ENCODE peak calls at places on chromosomes 2 and 18, in ten cellular contexts. One of them, this sample, is unnamed.

GRCh38 chr18:35458271-35458670 is 39.5 kb downstream of the INO80C start:
- DNase-seq in fibroblast of lung: peak; percentile 38
- DNase-seq in OCI-LY7: no peak
- DNase-seq in breast epithelium: no peak
- DNase-seq in neural progenitor cell: no peak
- DNase-seq in thyroid gland: no peak
- DNase-seq in transverse colon: no peak
- DNase-seq in mammary epithelial cell: no peak
- DNase-seq in endodermal cell: no peak
- DNase-seq in thoracic aorta: no peak
- DNase-seq in this sample: no peak

GRCh38 chr18:48892146-48892855 is 58.5 kb downstream of the SMAD7 start:
- DNase-seq in fibroblast of lung: no peak
- DNase-seq in OCI-LY7: no peak
- DNase-seq in breast epithelium: no peak
- DNase-seq in neural progenitor cell: no peak
- DNase-seq in thyroid gland: no peak
- DNase-seq in transverse colon: no peak
- DNase-seq in mammary epithelial cell: no peak
- DNase-seq in endodermal cell: peak; percentile 45
- DNase-seq in thoracic aorta: no peak
- DNase-seq in this sample: no peak

GRCh38 chr2:168194784-168195522 is 52.4 kb downstream of the STK39 start:
- DNase-seq in fibroblast of lung: peak; percentile 26
- DNase-seq in OCI-LY7: peak; percentile 27
- DNase-seq in breast epithelium: no peak
- DNase-seq in neural progenitor cell: no peak
- DNase-seq in thyroid gland: no peak
- DNase-seq in transverse colon: no peak
- DNase-seq in mammary epithelial cell: no peak
- DNase-seq in endodermal cell: no peak
- DNase-seq in thoracic aorta: no peak
- DNase-seq in this sample: no peak

GRCh38 chr2:200156140-200156858 is 150.2 kb upstream of the SPATS2L start:
- DNase-seq in fibroblast of lung: peak; percentile 83
- DNase-seq in OCI-LY7: no peak
- DNase-seq in breast epithelium: no peak
- DNase-seq in neural progenitor cell: no peak
- DNase-seq in thyroid gland: no peak
- DNase-seq in transverse colon: no peak
- DNase-seq in mammary epithelial cell: peak; percentile 83
- DNase-seq in endodermal cell: no peak
- DNase-seq in thoracic aorta: no peak
- DNase-seq in this sample: no peak

GRCh38 chr18:62085766-62086165 is 101.1 kb downstream of the PIGN start:
- DNase-seq in fibroblast of lung: no peak
- DNase-seq in OCI-LY7: no peak
- DNase-seq in breast epithelium: no peak
- DNase-seq in neural progenitor cell: no peak
- DNase-seq in thyroid gland: no peak
- DNase-seq in transverse colon: no peak
- DNase-seq in mammary epithelial cell: no peak
- DNase-seq in endodermal cell: no peak
- DNase-seq in thoracic aorta: no peak
- DNase-seq in this sample: no peak

GRCh38 chr2:174546519-174547506 is 50.8 kb downstream of the WIPF1 start:
- DNase-seq in fibroblast of lung: peak; percentile 10
- DNase-seq in OCI-LY7: peak; percentile 57
- DNase-seq in breast epithelium: no peak
- DNase-seq in neural progenitor cell: peak; percentile 65
- DNase-seq in thyroid gland: no peak
- DNase-seq in transverse colon: no peak
- DNase-seq in mammary epithelial cell: peak; percentile 17
- DNase-seq in endodermal cell: peak; percentile 88
- DNase-seq in thoracic aorta: no peak
- DNase-seq in this sample: no peak

GRCh38 chr2:234590076-234590475 is 93.2 kb upstream of the ARL4C start:
- DNase-seq in fibroblast of lung: no peak
- DNase-seq in OCI-LY7: no peak
- DNase-seq in breast epithelium: no peak
- DNase-seq in neural progenitor cell: no peak
- DNase-seq in thyroid gland: no peak
- DNase-seq in transverse colon: no peak
- DNase-seq in mammary epithelial cell: no peak
- DNase-seq in endodermal cell: no peak
- DNase-seq in thoracic aorta: no peak
- DNase-seq in this sample: no peak

GRCh38 chr18:66872277-66872676 is 268.4 kb upstream of the CDH19 start:
- DNase-seq in fibroblast of lung: peak; percentile 19
- DNase-seq in OCI-LY7: peak; percentile 0
- DNase-seq in breast epithelium: no peak
- DNase-seq in neural progenitor cell: no peak
- DNase-seq in thyroid gland: no peak
- DNase-seq in transverse colon: no peak
- DNase-seq in mammary epithelial cell: peak; percentile 4
- DNase-seq in endodermal cell: no peak
- DNase-seq in thoracic aorta: no peak
- DNase-seq in this sample: no peak

GRCh38 chr2:192194866-192195547 is at the start of gene TMEFF2:
- DNase-seq in fibroblast of lung: peak; percentile 84
- DNase-seq in OCI-LY7: no peak
- DNase-seq in breast epithelium: peak; percentile 51
- DNase-seq in neural progenitor cell: peak; percentile 96
- DNase-seq in thyroid gland: peak; percentile 34
- DNase-seq in transverse colon: peak; percentile 16
- DNase-seq in mammary epithelial cell: peak; percentile 6
- DNase-seq in endodermal cell: peak; percentile 98
- DNase-seq in thoracic aorta: no peak
- DNase-seq in this sample: peak; percentile 57

GRCh38 chr2:241179894-241180293 is 8.6 kb upstream of the ANO7 start:
- DNase-seq in fibroblast of lung: no peak
- DNase-seq in OCI-LY7: no peak
- DNase-seq in breast epithelium: no peak
- DNase-seq in neural progenitor cell: no peak
- DNase-seq in thyroid gland: no peak
- DNase-seq in transverse colon: no peak
- DNase-seq in mammary epithelial cell: no peak
- DNase-seq in endodermal cell: no peak
- DNase-seq in thoracic aorta: no peak
- DNase-seq in this sample: no peak

GRCh38 chr2:160405077-160405865 is 88.3 kb downstream of the RBMS1 start:
- DNase-seq in fibroblast of lung: no peak
- DNase-seq in OCI-LY7: no peak
- DNase-seq in breast epithelium: no peak
- DNase-seq in neural progenitor cell: peak; percentile 88
- DNase-seq in thyroid gland: no peak
- DNase-seq in transverse colon: no peak
- DNase-seq in mammary epithelial cell: no peak
- DNase-seq in endodermal cell: peak; percentile 78
- DNase-seq in thoracic aorta: no peak
- DNase-seq in this sample: no peak

GRCh38 chr2:227819398-227819697 is 5.7 kb downstream of the CCL20 start:
- DNase-seq in fibroblast of lung: no peak
- DNase-seq in OCI-LY7: no peak
- DNase-seq in breast epithelium: no peak
- DNase-seq in neural progenitor cell: no peak
- DNase-seq in thyroid gland: no peak
- DNase-seq in transverse colon: no peak
- DNase-seq in mammary epithelial cell: no peak
- DNase-seq in endodermal cell: no peak
- DNase-seq in thoracic aorta: no peak
- DNase-seq in this sample: no peak

GRCh38 chr2:9392895-9393757 is 30.2 kb downstream of the ITGB1BP1 start:
- DNase-seq in fibroblast of lung: no peak
- DNase-seq in OCI-LY7: no peak
- DNase-seq in breast epithelium: no peak
- DNase-seq in neural progenitor cell: peak; percentile 38
- DNase-seq in thyroid gland: peak; percentile 80
- DNase-seq in transverse colon: no peak
- DNase-seq in mammary epithelial cell: no peak
- DNase-seq in endodermal cell: peak; percentile 78
- DNase-seq in thoracic aorta: no peak
- DNase-seq in this sample: no peak

GRCh38 chr2:16407358-16407757 is 258.3 kb downstream of the CYRIA start:
- DNase-seq in fibroblast of lung: no peak
- DNase-seq in OCI-LY7: no peak
- DNase-seq in breast epithelium: no peak
- DNase-seq in neural progenitor cell: peak; percentile 13
- DNase-seq in thyroid gland: no peak
- DNase-seq in transverse colon: no peak
- DNase-seq in mammary epithelial cell: no peak
- DNase-seq in endodermal cell: no peak
- DNase-seq in thoracic aorta: no peak
- DNase-seq in this sample: peak; percentile 29

GRCh38 chr2:70962211-70962884 is 16.1 kb upstream of the ANKRD53 start:
- DNase-seq in fibroblast of lung: no peak
- DNase-seq in OCI-LY7: no peak
- DNase-seq in breast epithelium: no peak
- DNase-seq in neural progenitor cell: no peak
- DNase-seq in thyroid gland: no peak
- DNase-seq in transverse colon: no peak
- DNase-seq in mammary epithelial cell: no peak
- DNase-seq in endodermal cell: peak; percentile 53
- DNase-seq in thoracic aorta: no peak
- DNase-seq in this sample: no peak

GRCh38 chr2:120283649-120284048 is 31.0 kb downstream of the RALB start:
- DNase-seq in fibroblast of lung: peak; percentile 52
- DNase-seq in OCI-LY7: no peak
- DNase-seq in breast epithelium: no peak
- DNase-seq in neural progenitor cell: peak; percentile 58
- DNase-seq in thyroid gland: no peak
- DNase-seq in transverse colon: no peak
- DNase-seq in mammary epithelial cell: no peak
- DNase-seq in endodermal cell: peak; percentile 65
- DNase-seq in thoracic aorta: no peak
- DNase-seq in this sample: no peak
- TF ChIP-seq CTCF in fibroblast of lung: peak; percentile 39
- TF ChIP-seq CTCF in OCI-LY7: no peak
- TF ChIP-seq CTCF in breast epithelium: no peak
- TF ChIP-seq CTCF in neural progenitor cell: peak; percentile 56
- TF ChIP-seq CTCF in thyroid gland: no peak
- TF ChIP-seq CTCF in transverse colon: no peak
- TF ChIP-seq CTCF in mammary epithelial cell: no peak
- TF ChIP-seq CTCF in endodermal cell: peak; percentile 75
- TF ChIP-seq CTCF in thoracic aorta: no peak
- TF ChIP-seq CTCF in this sample: no peak

GRCh38 chr18:78422336-78422735 is 557.3 kb upstream of the SALL3 start:
- DNase-seq in fibroblast of lung: no peak
- DNase-seq in OCI-LY7: no peak
- DNase-seq in breast epithelium: no peak
- DNase-seq in neural progenitor cell: no peak
- DNase-seq in thyroid gland: no peak
- DNase-seq in transverse colon: no peak
- DNase-seq in mammary epithelial cell: no peak
- DNase-seq in endodermal cell: no peak
- DNase-seq in thoracic aorta: no peak
- DNase-seq in this sample: no peak

GRCh38 chr18:78420116-78420515 is 559.5 kb upstream of the SALL3 start:
- DNase-seq in fibroblast of lung: no peak
- DNase-seq in OCI-LY7: no peak
- DNase-seq in breast epithelium: no peak
- DNase-seq in neural progenitor cell: no peak
- DNase-seq in thyroid gland: no peak
- DNase-seq in transverse colon: no peak
- DNase-seq in mammary epithelial cell: no peak
- DNase-seq in endodermal cell: no peak
- DNase-seq in thoracic aorta: no peak
- DNase-seq in this sample: no peak

GRCh38 chr18:78427081-78427480 is 552.5 kb upstream of the SALL3 start:
- DNase-seq in fibroblast of lung: no peak
- DNase-seq in OCI-LY7: no peak
- DNase-seq in breast epithelium: no peak
- DNase-seq in neural progenitor cell: no peak
- DNase-seq in thyroid gland: no peak
- DNase-seq in transverse colon: no peak
- DNase-seq in mammary epithelial cell: no peak
- DNase-seq in endodermal cell: peak; percentile 13
- DNase-seq in thoracic aorta: no peak
- DNase-seq in this sample: no peak

GRCh38 chr18:78421392-78421791 is 558.2 kb upstream of the SALL3 start:
- DNase-seq in fibroblast of lung: no peak
- DNase-seq in OCI-LY7: no peak
- DNase-seq in breast epithelium: no peak
- DNase-seq in neural progenitor cell: no peak
- DNase-seq in thyroid gland: no peak
- DNase-seq in transverse colon: no peak
- DNase-seq in mammary epithelial cell: no peak
- DNase-seq in endodermal cell: no peak
- DNase-seq in thoracic aorta: no peak
- DNase-seq in this sample: no peak

GRCh38 chr18:78423776-78424175 is 555.8 kb upstream of the SALL3 start:
- DNase-seq in fibroblast of lung: no peak
- DNase-seq in OCI-LY7: no peak
- DNase-seq in breast epithelium: no peak
- DNase-seq in neural progenitor cell: no peak
- DNase-seq in thyroid gland: no peak
- DNase-seq in transverse colon: no peak
- DNase-seq in mammary epithelial cell: no peak
- DNase-seq in endodermal cell: peak; percentile 19
- DNase-seq in thoracic aorta: no peak
- DNase-seq in this sample: no peak
- H3K4me1 ChIP-seq in fibroblast of lung: no peaks in the 10 kb centered on the region
- H3K4me1 ChIP-seq in OCI-LY7: no peaks in the 10 kb centered on the region
- H3K4me1 ChIP-seq in breast epithelium: no peaks in the 10 kb centered on the region
- H3K4me1 ChIP-seq in neural progenitor cell: no peaks in the 10 kb centered on the region
- H3K4me1 ChIP-seq in thyroid gland: no peaks in the 10 kb centered on the region
- H3K4me1 ChIP-seq in transverse colon: no peaks in the 10 kb centered on the region
- H3K4me1 ChIP-seq in mammary epithelial cell: no peaks in the 10 kb centered on the region
- H3K4me1 ChIP-seq in endodermal cell: no peaks in the 10 kb centered on the region
- H3K4me1 ChIP-seq in thoracic aorta: no peaks in the 10 kb centered on the region
- H3K4me1 ChIP-seq in this sample: no peaks in the 10 kb centered on the region

GRCh38 chr18:23191952-23192662 is 56.8 kb downstream of the CABLES1 start:
- DNase-seq in fibroblast of lung: peak; percentile 90
- DNase-seq in OCI-LY7: no peak
- DNase-seq in breast epithelium: peak; percentile 59
- DNase-seq in neural progenitor cell: no peak
- DNase-seq in thyroid gland: peak; percentile 70
- DNase-seq in transverse colon: peak; percentile 51
- DNase-seq in mammary epithelial cell: peak; percentile 36
- DNase-seq in endodermal cell: peak; percentile 34
- DNase-seq in thoracic aorta: no peak
- DNase-seq in this sample: peak; percentile 68
- H3K27ac ChIP-seq in fibroblast of lung: no peak overlapping the region
- H3K27ac ChIP-seq in OCI-LY7: peak overlapping the region; percentile 18
- H3K27ac ChIP-seq in breast epithelium: peak overlapping the region; percentile 56
- H3K27ac ChIP-seq in neural progenitor cell: no peak overlapping the region
- H3K27ac ChIP-seq in thyroid gland: no peak overlapping the region
- H3K27ac ChIP-seq in transverse colon: no peak overlapping the region
- H3K27ac ChIP-seq in mammary epithelial cell: no peak overlapping the region
- H3K27ac ChIP-seq in endodermal cell: no peak overlapping the region
- H3K27ac ChIP-seq in thoracic aorta: no peak overlapping the region
- H3K27ac ChIP-seq in this sample: peak overlapping the region; percentile 34

DNA sequence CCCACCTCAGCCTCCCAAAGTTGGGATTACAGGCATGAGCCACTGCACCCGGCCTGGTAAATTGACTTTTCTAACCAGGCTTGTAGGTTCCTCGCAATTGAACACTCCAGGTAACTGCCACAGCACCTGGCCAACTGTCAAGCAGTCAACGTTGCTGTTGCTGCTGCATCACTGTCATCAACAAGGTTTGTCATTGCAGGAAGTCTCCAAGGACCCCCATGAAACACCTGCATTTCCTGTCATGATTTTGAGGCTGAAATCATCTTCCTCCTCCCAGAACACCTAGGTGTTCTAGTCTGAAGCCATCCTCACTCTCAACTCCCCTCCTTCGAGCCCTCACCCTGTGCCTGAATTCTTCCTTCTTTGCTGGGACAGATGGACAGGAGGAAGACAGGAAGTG is 29.7 kb downstream of the GYPC start:
- DNase-seq in fibroblast of lung: no peak
- DNase-seq in OCI-LY7: peak; percentile 77
- DNase-seq in breast epithelium: no peak
- DNase-seq in neural progenitor cell: no peak
- DNase-seq in thyroid gland: no peak
- DNase-seq in transverse colon: no peak
- DNase-seq in mammary epithelial cell: no peak
- DNase-seq in endodermal cell: no peak
- DNase-seq in thoracic aorta: no peak
- DNase-seq in this sample: no peak
- TF ChIP-seq CTCF in fibroblast of lung: no peak
- TF ChIP-seq CTCF in OCI-LY7: no peak
- TF ChIP-seq CTCF in breast epithelium: no peak
- TF ChIP-seq CTCF in neural progenitor cell: no peak
- TF ChIP-seq CTCF in thyroid gland: no peak
- TF ChIP-seq CTCF in transverse colon: no peak
- TF ChIP-seq CTCF in mammary epithelial cell: no peak
- TF ChIP-seq CTCF in endodermal cell: no peak
- TF ChIP-seq CTCF in thoracic aorta: no peak
- TF ChIP-seq CTCF in this sample: no peak

This sample was measured in left ventricle myocardium inferior.